ENCODE peak calls at places on chromosomes 12 and 14, in six cellular contexts. K is stomach, B is K562, D is HCT116, P is ovary, N is breast epithelium. U is an unnamed sample.

GRCh38 chr12:85457026-85457425 is 177.0 kb downstream of the ALX1 start:
- DNase-seq in K (no peak), B (no peak), D (no peak), P (no peak), N (no peak), U (no peak)

GRCh38 chr12:128930591-128930990 is 77.3 kb downstream of the GLT1D1 start:
- DNase-seq in K (no peak), B (no peak), D (no peak), P (no peak), N (no peak), U (no peak)

GRCh38 chr12:32605326-32606095 is 73.6 kb upstream of the DNM1L start:
- DNase-seq in K (no peak), B (no peak), D (no peak), P (no peak), N (no peak), U (peak; percentile 55)

GRCh38 chr14:70052990-70053389 is 135.8 kb downstream of the SLC8A3 start:
- DNase-seq in K (no peak), B (no peak), D (no peak), P (no peak), N (no peak), U (no peak)

GRCh38 chr12:72276212-72276865 is 4.2 kb downstream of the TRHDE start:
- DNase-seq in K (no peak), B (no peak), D (no peak), P (no peak), N (no peak), U (no peak)

GRCh38 chr12:1795785-1796514 is 24.4 kb upstream of the LRTM2 start:
- DNase-seq in K (peak; percentile 95), B (peak; percentile 91), D (peak; percentile 73), P (peak; percentile 94), N (peak; percentile 86), U (peak; percentile 83)

GRCh38 chr14:22163051-22163450 is 426.0 kb downstream of the DAD1 start:
- DNase-seq in K (no peak), B (no peak), D (no peak), P (no peak), N (no peak), U (no peak)

GRCh38 chr12:91406920-91407341 is 224.3 kb upstream of the DCN start:
- DNase-seq in K (no peak), B (no peak), D (peak; percentile 13), P (no peak), N (no peak), U (no peak)

GRCh38 chr14:30214456-30215090 is 286.9 kb upstream of the PRKD1 start:
- DNase-seq in K (no peak), B (peak; percentile 7), D (peak; percentile 8), P (no peak), N (peak; percentile 21), U (peak; percentile 32)

GRCh38 chr12:74538491-74539258 is 1.0 kb downstream of the ATXN7L3B start:
- DNase-seq in K (no peak), B (peak; percentile 9), D (no peak), P (no peak), N (no peak), U (no peak)

GRCh38 chr12:64673490-64674169 is 63.3 kb downstream of the RASSF3 start:
- DNase-seq in K (no peak), B (no peak), D (no peak), P (no peak), N (no peak), U (no peak)

GRCh38 chr12:974281-974862 is 16.7 kb upstream of the ERC1 start:
- DNase-seq in K (no peak), B (no peak), D (no peak), P (no peak), N (no peak), U (no peak)

GRCh38 chr14:96421236-96421635 is 29.3 kb downstream of the AK7 start:
- DNase-seq in K (no peak), B (no peak), D (no peak), P (no peak), N (no peak), U (no peak)

GRCh38 chr14:41605550-41606248 is 977 bp upstream of the LRFN5 start:
- DNase-seq in K (no peak), B (no peak), D (no peak), P (no peak), N (no peak), U (no peak)

GRCh38 chr12:122870867-122871664 is 24.9 kb downstream of the VPS37B start:
- DNase-seq in K (peak; percentile 73), B (no peak), D (no peak), P (no peak), N (peak; percentile 81), U (peak; percentile 78)

GRCh38 chr12:90945070-90945649 is 9.8 kb downstream of the CCER1 start:
- DNase-seq in K (no peak), B (no peak), D (peak; percentile 21), P (no peak), N (no peak), U (no peak)

GRCh38 chr12:57549203-57549908 is 488 bp upstream of the KIF5A start:
- DNase-seq in K (no peak), B (no peak), D (no peak), P (no peak), N (no peak), U (no peak)

GRCh38 chr12:49808686-49809368 is 19.4 kb downstream of the NCKAP5L start:
- DNase-seq in K (no peak), B (no peak), D (no peak), P (peak; percentile 65), N (no peak), U (no peak)

GRCh38 chr14:53278602-53279506 is 125.7 kb upstream of the DDHD1 start:
- DNase-seq in K (no peak), B (no peak), D (no peak), P (no peak), N (no peak), U (no peak)

GRCh38 chr12:69096669-69097364 is 142.6 kb upstream of the CPSF6 start:
- DNase-seq in K (no peak), B (no peak), D (no peak), P (no peak), N (no peak), U (no peak)

GRCh38 chr12:40444174-40444573 is 219.4 kb downstream of the LRRK2 start:
- DNase-seq in K (no peak), B (no peak), D (no peak), P (no peak), N (no peak), U (no peak)

GRCh38 chr12:109144224-109144623 is 27.8 kb downstream of the ACACB start:
- DNase-seq in K (no peak), B (no peak), D (no peak), P (no peak), N (no peak), U (no peak)

GRCh38 chr14:103859416-103860202 is 12.2 kb upstream of the PPP1R13B start:
- DNase-seq in K (no peak), B (no peak), D (no peak), P (no peak), N (no peak), U (no peak)

GRCh38 chr12:48671231-48671856 is 10.7 kb downstream of the KANSL2 start:
- DNase-seq in K (no peak), B (no peak), D (no peak), P (no peak), N (no peak), U (no peak)

GRCh38 chr14:22383515-22384166 is 205.4 kb downstream of the DAD1 start:
- DNase-seq in K (peak; percentile 34), B (no peak), D (no peak), P (no peak), N (no peak), U (no peak)

GRCh38 chr12:107829271-107829670 is 54.8 kb downstream of the ASCL4 start:
- DNase-seq in K (no peak), B (no peak), D (no peak), P (no peak), N (no peak), U (no peak)

GRCh38 chr12:56631790-56632700 is 1.9 kb upstream of the BAZ2A start:
- DNase-seq in K (peak; percentile 82), B (peak; percentile 84), D (no peak), P (peak; percentile 83), N (peak; percentile 67), U (peak; percentile 88)

GRCh38 chr14:73717998-73718741 is 4.0 kb upstream of the PNMA1 start:
- DNase-seq in K (no peak), B (no peak), D (no peak), P (peak; percentile 75), N (no peak), U (peak; percentile 46)

GRCh38 chr14:68412505-68413496 is 380.1 kb downstream of the ZFP36L1 start:
- DNase-seq in K (no peak), B (peak; percentile 12), D (peak; percentile 53), P (no peak), N (no peak), U (no peak)

GRCh38 chr12:52011602-52012214 is 5.0 kb downstream of the TAMALIN start:
- DNase-seq in K (no peak), B (no peak), D (no peak), P (no peak), N (no peak), U (no peak)

GRCh38 chr12:52007982-52008510 is 1.3 kb downstream of the TAMALIN start:
- DNase-seq in K (no peak), B (no peak), D (no peak), P (no peak), N (no peak), U (no peak)

GRCh38 chr12:52009081-52009751 is 2.5 kb downstream of the TAMALIN start:
- DNase-seq in K (no peak), B (no peak), D (no peak), P (peak; percentile 54), N (no peak), U (no peak)

GRCh38 chr12:52010692-52011601 is 4.2 kb downstream of the TAMALIN start:
- DNase-seq in K (no peak), B (no peak), D (no peak), P (peak; percentile 53), N (no peak), U (no peak)

DNA sequence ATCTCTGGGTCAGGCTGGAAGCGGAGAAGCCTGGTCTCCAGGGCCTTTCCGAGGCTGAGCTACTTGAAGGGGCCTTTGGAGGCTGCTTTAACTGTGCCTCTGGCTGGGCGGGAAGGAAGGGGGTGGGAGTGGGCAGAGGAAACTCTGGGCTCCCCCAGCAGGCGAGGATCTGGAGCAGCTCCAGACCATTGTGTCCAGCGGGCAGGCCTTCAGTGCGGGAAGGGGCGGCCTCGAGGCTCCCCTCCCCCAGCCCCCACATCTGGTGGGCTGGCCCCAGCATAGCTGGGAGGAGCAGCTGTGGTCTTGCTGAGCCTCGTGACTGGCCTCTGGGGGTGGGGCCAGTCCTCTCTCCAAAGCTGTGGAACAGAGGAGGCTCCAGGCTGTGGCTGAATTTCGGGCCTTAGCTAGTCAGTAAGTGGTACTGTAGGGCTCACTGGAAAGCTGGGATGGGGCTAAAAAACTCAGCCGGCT is 3.4 kb downstream of the TAMALIN start:
- DNase-seq in K (peak; percentile 38), B (peak; percentile 93), D (no peak), P (peak; percentile 93), N (peak; percentile 62), U (no peak)
- H3K4me3 ChIP-seq in K (peak overlapping the region; percentile 62), B (peak overlapping the region; percentile 17), D (no peak overlapping the region), P (no peak overlapping the region), N (peak overlapping the region; percentile 88), U (no peak overlapping the region)

GRCh38 chr12:28190321-28191017 is at the start of gene CCDC91:
- DNase-seq in K (peak; percentile 88), B (peak; percentile 88), D (peak; percentile 35), P (peak; percentile 91), N (peak; percentile 89), U (peak; percentile 80)
- TF ChIP-seq POLR2A in K (peak; percentile 27), B (peak; percentile 91), D (peak; percentile 45), P (peak; percentile 60), N (no peak), U (peak; percentile 42)

GRCh38 chr14:77043177-77043983 is 14.9 kb upstream of the IRF2BPL start:
- DNase-seq in K (no peak), B (no peak), D (no peak), P (peak; percentile 69), N (peak; percentile 86), U (no peak)
- H3K27ac ChIP-seq in K (peak overlapping the region; percentile 89), B (peak overlapping the region; percentile 92), D (peak overlapping the region; percentile 87), P (peak overlapping the region; percentile 92), N (peak overlapping the region; percentile 99), U (peak overlapping the region; percentile 88)

GRCh38 chr12:132323171-132324010 is 6.0 kb downstream of the GALNT9 start:
- DNase-seq in K (no peak), B (no peak), D (no peak), P (no peak), N (no peak), U (no peak)
- H3K4me3 ChIP-seq in K (no peak overlapping the region), B (no peak overlapping the region), D (no peak overlapping the region), P (no peak overlapping the region), N (no peak overlapping the region), U (no peak overlapping the region)